ENCODE peak calls at places on chromosomes 16 and 17, in four cellular contexts. B is GM12878, T is GM12892, Y is HepG2. N is an unnamed sample.

GRCh38 chr17:41160648-41161047 is at the start of gene KRTAP4-4:
- DNase-seq in B (no peak), T (no peak), Y (no peak), N (no peak)

GRCh38 chr16:4461250-4462085 is 13.0 kb downstream of the NMRAL1 start:
- DNase-seq in B (no peak), T (no peak), Y (peak; percentile 97), N (no peak)

GRCh38 chr17:61157246-61157887 is 242.3 kb upstream of the TBX2 start:
- DNase-seq in B (no peak), T (no peak), Y (no peak), N (no peak)

GRCh38 chr16:50572700-50573099 is 24.5 kb downstream of the NKD1 start:
- DNase-seq in B (no peak), T (no peak), Y (no peak), N (no peak)

GRCh38 chr16:13959626-13960025 is 39.7 kb downstream of the ERCC4 start:
- DNase-seq in B (no peak), T (no peak), Y (no peak), N (no peak)

GRCh38 chr16:77059441-77059840 is 131.5 kb upstream of the MON1B start:
- DNase-seq in B (no peak), T (no peak), Y (no peak), N (no peak)

GRCh38 chr17:64250211-64250835 is 12.7 kb downstream of the TEX2 start:
- DNase-seq in B (no peak), T (no peak), Y (no peak), N (no peak)

GRCh38 chr17:50301891-50302584 is 27.8 kb downstream of the TMEM92 start:
- DNase-seq in B (no peak), T (no peak), Y (no peak), N (no peak)

GRCh38 chr17:46818929-46819859 is 702 bp upstream of the WNT3 start:
- DNase-seq in B (no peak), T (no peak), Y (no peak), N (peak; percentile 65)

GRCh38 chr16:75288596-75289120 is 37.2 kb upstream of the BCAR1 start:
- DNase-seq in B (peak; percentile 55), T (no peak), Y (no peak), N (no peak)

GRCh38 chr16:29662729-29663019 is 373 bp upstream of the SPN start:
- DNase-seq in B (peak; percentile 88), T (peak; percentile 56), Y (no peak), N (no peak)

GRCh38 chr16:88570691-88571092 is 489 bp downstream of the ZC3H18 start:
- DNase-seq in B (no peak), T (no peak), Y (no peak), N (no peak)

GRCh38 chr16:10749680-10750035 is 6.0 kb downstream of the NUBP1 start:
- DNase-seq in B (no peak), T (no peak), Y (no peak), N (no peak)

DNA sequence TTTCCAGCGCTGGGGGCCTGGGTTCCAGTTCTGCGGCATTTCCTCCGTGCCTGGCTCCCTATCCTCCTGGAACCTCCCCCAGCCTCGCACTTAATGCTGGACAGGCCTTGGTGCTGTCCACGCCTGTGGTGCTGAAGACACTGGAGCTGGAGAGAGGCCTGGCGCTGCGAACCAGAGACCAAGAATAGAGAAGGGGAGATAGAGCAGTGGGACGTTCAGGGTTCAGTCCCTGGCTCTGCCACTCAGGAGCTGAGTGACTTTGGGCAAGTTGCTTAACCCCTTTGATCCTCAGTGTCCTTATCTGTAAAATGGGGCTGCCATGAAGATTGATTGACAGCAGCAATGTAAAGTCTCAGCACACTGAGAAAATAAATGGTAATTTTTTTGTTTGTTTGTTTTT is 11.9 kb downstream of the SBK1 start:
- DNase-seq in B (no peak), T (no peak), Y (peak; percentile 48), N (no peak)
- TF ChIP-seq POLR2AphosphoS5 in B (no peak), T (no peak), Y (no peak), N (no peak)

DNA sequence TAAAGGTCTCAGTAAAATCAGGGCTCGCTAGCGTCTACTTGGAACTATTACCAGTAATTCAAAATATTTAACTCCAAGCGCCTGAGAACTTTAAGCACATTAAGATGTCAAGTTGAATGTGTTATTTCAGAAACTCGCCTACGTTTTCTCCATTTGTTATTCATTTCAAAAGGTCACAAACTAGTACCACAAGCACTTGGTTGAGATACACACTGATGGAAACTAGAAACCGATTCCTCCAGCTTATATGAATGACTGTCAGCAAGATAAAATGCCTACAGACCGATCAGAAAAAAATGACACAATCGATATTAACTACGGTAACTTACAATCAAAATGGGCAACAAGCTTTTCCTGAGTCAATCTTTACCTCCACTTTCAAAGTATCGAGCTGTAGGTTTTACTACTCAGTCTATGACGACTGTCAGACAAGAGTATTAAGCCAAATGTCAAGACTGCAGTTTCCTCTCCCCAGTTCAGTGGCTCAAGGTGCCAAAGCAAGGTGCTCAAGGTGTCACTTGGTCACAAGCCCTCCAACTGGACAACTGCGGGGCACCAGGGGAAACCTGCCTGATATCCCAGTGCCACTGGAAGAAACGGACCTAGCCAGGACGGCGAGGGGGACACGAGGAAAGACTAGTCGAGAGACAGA is 694 bp downstream of the SRP68 start:
- DNase-seq in B (no peak), T (no peak), Y (no peak), N (no peak)
- TF ChIP-seq TAF1 in B (no peak), T (no peak), Y (no peak), N (peak; percentile 46)

GRCh38 chr17:68623811-68624210 is 22.6 kb upstream of the FAM20A start:
- DNase-seq in B (no peak), T (no peak), Y (no peak), N (no peak)

GRCh38 chr17:68616334-68616733 is 15.2 kb upstream of the FAM20A start:
- DNase-seq in B (no peak), T (no peak), Y (no peak), N (no peak)

GRCh38 chr17:68624381-68624780 is 23.2 kb upstream of the FAM20A start:
- DNase-seq in B (no peak), T (no peak), Y (no peak), N (no peak)

GRCh38 chr17:68622423-68622822 is 21.3 kb upstream of the FAM20A start:
- DNase-seq in B (no peak), T (no peak), Y (no peak), N (no peak)

DNA sequence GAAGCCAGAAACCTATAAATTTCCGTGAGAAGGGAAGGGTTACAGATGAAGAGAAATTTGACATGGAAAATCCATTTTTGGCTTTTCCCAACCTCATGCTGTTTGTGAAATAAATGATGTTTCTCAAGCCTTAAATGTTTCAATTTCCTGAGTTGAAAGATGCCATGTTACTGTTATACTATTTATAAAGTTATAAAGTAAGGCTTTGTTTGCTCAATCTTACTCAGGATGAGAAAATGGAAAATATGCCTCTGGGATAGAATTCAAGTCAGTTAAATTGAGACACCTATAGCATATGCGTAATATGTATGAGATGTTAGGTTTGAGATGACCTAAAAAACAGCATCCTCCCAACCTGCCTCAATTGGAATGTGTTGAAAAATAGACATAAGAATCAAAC is 19.9 kb upstream of the FAM20A start:
- DNase-seq in B (no peak), T (no peak), Y (no peak), N (no peak)
- TF ChIP-seq POLR2A in B (no peak), T (no peak), Y (no peak), N (no peak)

GRCh38 chr16:726438-727290 is at the start of the genes CCDC78 and HAGHL:
- DNase-seq in B (no peak), T (peak; percentile 82), Y (no peak), N (peak; percentile 78)

GRCh38 chr16:726188-726437 is 130 bp downstream of the CCDC78 start:
- DNase-seq in B (no peak), T (no peak), Y (no peak), N (no peak)

GRCh38 chr16:728131-728889 is 1.4 kb downstream of the HAGHL start:
- DNase-seq in B (no peak), T (peak; percentile 77), Y (no peak), N (peak; percentile 83)

GRCh38 chr16:728890-729744 is 2.2 kb downstream of the HAGHL start:
- DNase-seq in B (no peak), T (no peak), Y (no peak), N (no peak)

DNA sequence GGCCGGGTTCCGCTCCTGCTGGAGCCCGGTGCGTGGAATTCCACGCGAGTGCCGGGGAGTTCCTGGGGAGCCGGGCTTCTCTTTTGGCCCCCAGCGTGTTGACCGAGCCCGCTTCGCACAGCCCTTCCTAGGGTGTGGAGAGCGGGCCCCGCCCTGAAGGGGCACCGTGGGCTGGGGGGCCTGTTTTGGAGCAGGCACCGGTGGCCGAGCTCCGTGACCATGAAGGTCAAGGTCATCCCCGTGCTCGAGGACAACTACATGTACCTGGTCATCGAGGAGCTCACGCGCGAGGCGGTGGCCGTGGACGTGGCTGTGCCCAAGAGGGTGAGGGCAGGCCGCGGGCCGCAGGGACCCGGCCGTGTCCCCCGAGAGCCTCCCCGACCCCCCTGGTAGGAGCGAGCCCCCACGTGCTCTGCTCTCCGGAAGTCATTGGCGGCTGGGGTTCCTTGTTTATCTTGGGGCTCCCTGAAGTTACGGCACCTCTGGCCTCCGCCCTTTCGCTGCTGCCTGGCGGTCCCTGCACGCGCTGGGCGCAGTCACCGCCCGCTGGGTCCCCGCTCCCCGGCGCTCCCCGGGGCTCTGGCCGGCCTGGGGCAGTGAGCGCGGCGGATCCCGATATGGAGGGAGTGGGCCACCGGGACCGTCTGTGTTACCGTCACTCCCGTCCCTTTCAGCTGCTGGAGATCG is 528 bp downstream of the HAGHL start:
- DNase-seq in B (no peak), T (no peak), Y (no peak), N (no peak)
- TF ChIP-seq POLR2AphosphoS5 in B (peak; percentile 42), T (no peak), Y (no peak), N (no peak)

GRCh38 chr17:68182016-68182315 is 65.9 kb upstream of the AMZ2 start:
- DNase-seq in B (no peak), T (no peak), Y (no peak), N (no peak)

GRCh38 chr17:68184141-68184571 is 63.7 kb upstream of the AMZ2 start:
- DNase-seq in B (no peak), T (no peak), Y (no peak), N (no peak)

GRCh38 chr17:68184816-68185436 is 62.9 kb upstream of the AMZ2 start:
- DNase-seq in B (no peak), T (no peak), Y (no peak), N (peak; percentile 33)

GRCh38 chr17:68178831-68179230 is 69.0 kb upstream of the AMZ2 start:
- DNase-seq in B (no peak), T (no peak), Y (no peak), N (no peak)

DNA sequence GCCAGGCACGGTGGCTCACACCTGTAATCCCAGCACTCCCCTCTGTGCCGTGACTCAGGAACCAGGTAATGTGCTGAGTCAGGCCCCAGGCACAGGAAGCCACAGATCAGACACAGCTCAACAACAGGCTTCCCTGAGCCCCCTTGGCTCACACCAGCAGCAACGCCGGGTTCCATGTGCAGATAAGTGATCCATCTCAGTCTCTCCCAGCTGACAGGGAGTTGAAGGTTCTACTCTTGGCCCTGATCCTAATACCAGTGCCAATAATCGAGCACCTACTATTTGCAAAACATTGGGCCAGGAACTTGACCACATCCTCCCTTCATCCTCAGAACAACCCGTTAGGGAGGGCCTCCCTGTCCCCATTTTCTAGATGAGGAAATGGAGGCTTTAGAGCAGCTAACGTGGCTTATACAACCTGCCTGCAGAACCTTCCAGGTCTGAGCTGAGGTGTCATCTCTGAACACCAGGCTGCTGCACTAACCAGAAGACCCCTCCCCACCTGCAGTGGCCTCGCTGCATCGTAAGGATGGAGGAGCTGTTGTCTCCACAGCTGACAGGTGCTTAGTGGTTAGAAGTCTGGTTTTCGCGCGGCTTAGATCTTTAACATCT is 64.8 kb upstream of the AMZ2 start:
- DNase-seq in B (no peak), T (no peak), Y (peak; percentile 38), N (peak; percentile 31)
- TF ChIP-seq TAF1 in B (no peak), T (no peak), Y (no peak), N (no peak)

N was measured in GM12891.